ENCODE peak calls at places on chromosomes 1 and 21, in nine cellular contexts. F, H, K, D, V, C, I, W and Y are unnamed samples.
A peak's percentile ranks its signal among the peaks of the same experiment; 100 is the strongest.

GRCh38 chr21:15221799-15222386 is 157.1 kb upstream of the NRIP1 start:
- DNase-seq in K (no peak), W (peak; percentile 22), H (no peak), C (no peak), I (no peak), V (peak; percentile 18), F (no peak), D (no peak), Y (no peak)

GRCh38 chr1:43760745-43761343 is 53.5 kb downstream of the ST3GAL3 start:
- DNase-seq in V (no peak), K (no peak), W (no peak), C (no peak), I (no peak), D (no peak), H (peak; percentile 30), F (no peak), Y (peak; percentile 52)

GRCh38 chr1:194931166-194931565 is 1677.1 kb downstream of the KCNT2 start:
- DNase-seq in D (no peak), W (no peak), K (no peak), C (no peak), H (no peak), I (no peak), F (no peak), V (no peak), Y (no peak)

GRCh38 chr1:202680586-202681352 is 29.5 kb downstream of the SYT2 start:
- DNase-seq in F (no peak), I (no peak), W (no peak), H (no peak), V (no peak), K (no peak), C (no peak), D (no peak), Y (no peak)

GRCh38 chr1:30014031-30014430 is 709.4 kb downstream of the MATN1 start:
- DNase-seq in K (no peak), C (no peak), D (no peak), V (no peak), I (no peak), W (no peak), F (no peak), H (no peak), Y (no peak)

GRCh38 chr1:8314346-8315280 is 3.3 kb upstream of the SLC45A1 start:
- DNase-seq in C (peak; percentile 10), V (peak; percentile 28), W (peak; percentile 66), I (peak; percentile 60), F (peak; percentile 32), K (peak; percentile 34), D (peak; percentile 51), H (peak; percentile 86), Y (peak; percentile 57)

GRCh38 chr1:47696404-47696910 is 258.6 kb downstream of the FOXD2 start:
- DNase-seq in K (no peak), D (no peak), F (no peak), W (no peak), H (no peak), C (no peak), V (no peak), I (no peak), Y (no peak)

GRCh38 chr1:183926978-183927377 is 110.5 kb downstream of the COLGALT2 start:
- DNase-seq in D (no peak), I (no peak), V (no peak), H (no peak), F (no peak), K (no peak), C (no peak), W (no peak), Y (peak; percentile 52)

GRCh38 chr1:48526045-48526714 is 54.2 kb upstream of the SPATA6 start:
- DNase-seq in D (no peak), W (peak; percentile 18), V (no peak), H (no peak), F (peak; percentile 76), K (no peak), I (no peak), C (no peak), Y (no peak)

GRCh38 chr1:229208481-229208880 is 62.4 kb upstream of the RAB4A start:
- DNase-seq in D (no peak), W (no peak), V (no peak), K (no peak), C (no peak), H (no peak), I (no peak), F (no peak), Y (no peak)

GRCh38 chr1:20138346-20138745 is 777 bp upstream of the PLA2G2F start:
- DNase-seq in C (no peak), K (no peak), H (no peak), W (no peak), F (no peak), I (no peak), V (no peak), D (no peak), Y (no peak)

GRCh38 chr1:1847501-1848289 is 43.2 kb downstream of the GNB1 start:
- DNase-seq in F (no peak), D (no peak), V (no peak), I (no peak), K (no peak), C (no peak), W (no peak), H (no peak), Y (no peak)

GRCh38 chr21:38269567-38269917 is 12.8 kb downstream of the KCNJ15 start:
- DNase-seq in W (no peak), I (no peak), V (no peak), F (no peak), K (no peak), H (no peak), C (no peak), D (no peak), Y (no peak)

GRCh38 chr1:90798883-90799282 is 81.8 kb upstream of the BARHL2 start:
- DNase-seq in C (no peak), F (no peak), D (no peak), W (no peak), H (no peak), V (no peak), K (no peak), I (no peak), Y (no peak)

GRCh38 chr1:67710417-67710816 is 25.4 kb downstream of the GADD45A start:
- DNase-seq in H (no peak), I (no peak), C (no peak), F (no peak), K (no peak), V (no peak), W (peak; percentile 71), D (no peak), Y (no peak)

GRCh38 chr1:21623411-21623961 is 45.7 kb downstream of the RAP1GAP start:
- DNase-seq in K (peak; percentile 60), F (no peak), D (no peak), V (peak; percentile 10), C (no peak), H (no peak), W (no peak), I (no peak), Y (no peak)

GRCh38 chr1:178076607-178077006 is 17.3 kb upstream of the RASAL2 start:
- DNase-seq in H (no peak), W (no peak), D (no peak), K (no peak), V (no peak), F (no peak), I (no peak), C (no peak), Y (no peak)

GRCh38 chr1:176374967-176375569 is 87.9 kb upstream of the PAPPA2 start:
- DNase-seq in C (peak; percentile 14), I (peak; percentile 45), H (peak; percentile 90), D (peak; percentile 66), K (peak; percentile 23), F (peak; percentile 64), W (peak; percentile 24), V (peak; percentile 83), Y (peak; percentile 95)

GRCh38 chr1:59292557-59292956 is 4.3 kb upstream of the FGGY start:
- DNase-seq in F (no peak), I (no peak), H (no peak), W (peak; percentile 76), D (no peak), C (no peak), V (peak; percentile 95), K (no peak), Y (peak; percentile 69)

GRCh38 chr1:42931911-42932422 is 26.7 kb downstream of the SLC2A1 start:
- DNase-seq in W (no peak), I (peak; percentile 73), C (peak; percentile 66), K (no peak), F (no peak), V (peak; percentile 83), D (peak; percentile 69), H (no peak), Y (peak; percentile 86)

GRCh38 chr1:28564310-28564709 is 11.4 kb downstream of the TRNAU1AP start:
- DNase-seq in F (no peak), I (no peak), V (no peak), D (no peak), C (no peak), K (no peak), H (no peak), W (no peak), Y (no peak)

GRCh38 chr1:195064358-195064757 is 1543.9 kb downstream of the KCNT2 start:
- DNase-seq in C (no peak), K (no peak), I (no peak), F (no peak), D (no peak), H (no peak), V (no peak), W (no peak), Y (no peak)

GRCh38 chr1:117654485-117655219 is 48.8 kb downstream of the TENT5C start:
- DNase-seq in V (no peak), F (no peak), H (no peak), D (no peak), K (no peak), W (no peak), C (no peak), I (no peak), Y (peak; percentile 79)

GRCh38 chr1:183870351-183871077 is 65.6 kb downstream of the RGL1 start:
- DNase-seq in I (no peak), K (no peak), F (peak; percentile 40), H (no peak), D (no peak), W (peak; percentile 47), V (no peak), C (no peak), Y (no peak)

GRCh38 chr1:162922196-162922595 is 61.2 kb upstream of the CCDC190 start:
- DNase-seq in D (no peak), C (no peak), F (no peak), V (no peak), I (no peak), W (no peak), H (no peak), K (no peak), Y (peak; percentile 42)

GRCh38 chr1:169890761-169891538 is 2.7 kb downstream of the SCYL3 start:
- DNase-seq in C (no peak), V (peak; percentile 12), F (no peak), D (no peak), W (no peak), I (no peak), H (no peak), K (no peak), Y (no peak)

GRCh38 chr1:11068556-11069232 is 8.9 kb upstream of the SRM start:
- DNase-seq in I (no peak), K (no peak), C (no peak), W (no peak), F (no peak), V (no peak), H (no peak), D (no peak), Y (no peak)

GRCh38 chr1:72186733-72187307 is 95.5 kb downstream of the NEGR1 start:
- DNase-seq in C (no peak), V (peak; percentile 48), I (no peak), K (peak; percentile 14), W (peak; percentile 16), H (no peak), D (no peak), F (peak; percentile 28), Y (peak; percentile 41)

GRCh38 chr1:180482425-180483275 is 19.7 kb downstream of the ACBD6 start:
- DNase-seq in F (peak; percentile 54), I (no peak), K (peak; percentile 35), W (peak; percentile 33), H (peak; percentile 18), D (no peak), V (peak; percentile 85), C (no peak), Y (peak; percentile 88)

GRCh38 chr1:246691622-246692495 is 32.4 kb upstream of the SCCPDH start:
- DNase-seq in K (no peak), F (no peak), V (no peak), I (no peak), H (no peak), D (no peak), W (no peak), C (no peak), Y (no peak)